ENCODE peak calls at places on chromosomes 2 and 18, in nine cellular contexts. One of them, this sample, is unnamed. For H3K4me1, the result is how much of the 10 kb centered on the place peaks cover.

GRCh38 chr2:162828545-162828944 is 10.0 kb downstream of the KCNH7 start:
- DNase-seq in body of pancreas: no peak
- DNase-seq in HCT116: no peak
- DNase-seq in heart left ventricle: no peak
- DNase-seq in breast epithelium: no peak
- DNase-seq in tibial nerve: no peak
- DNase-seq in gastrocnemius medialis: no peak
- DNase-seq in GM12878: no peak
- DNase-seq in stomach: no peak
- DNase-seq in this sample: no peak

GRCh38 chr18:32049393-32050161 is 31.0 kb downstream of the RNF125 start:
- DNase-seq in breast epithelium: no peak
- DNase-seq in stomach: peak
- DNase-seq in HCT116: no peak
- DNase-seq in heart left ventricle: peak
- DNase-seq in tibial nerve: peak
- DNase-seq in gastrocnemius medialis: peak
- DNase-seq in body of pancreas: no peak
- DNase-seq in GM12878: no peak
- DNase-seq in this sample: peak

GRCh38 chr2:15243762-15244161 is 317.4 kb downstream of the NBAS start:
- DNase-seq in GM12878: no peak
- DNase-seq in breast epithelium: no peak
- DNase-seq in heart left ventricle: no peak
- DNase-seq in tibial nerve: no peak
- DNase-seq in HCT116: no peak
- DNase-seq in body of pancreas: no peak
- DNase-seq in gastrocnemius medialis: no peak
- DNase-seq in stomach: no peak
- DNase-seq in this sample: no peak

GRCh38 chr2:214545881-214546280 is 135.0 kb downstream of the VWC2L start:
- DNase-seq in breast epithelium: no peak
- DNase-seq in body of pancreas: no peak
- DNase-seq in HCT116: no peak
- DNase-seq in GM12878: no peak
- DNase-seq in stomach: no peak
- DNase-seq in heart left ventricle: no peak
- DNase-seq in gastrocnemius medialis: no peak
- DNase-seq in tibial nerve: no peak
- DNase-seq in this sample: no peak

GRCh38 chr18:60975419-60975818 is 357.8 kb upstream of the CDH20 start:
- DNase-seq in gastrocnemius medialis: no peak
- DNase-seq in tibial nerve: no peak
- DNase-seq in GM12878: no peak
- DNase-seq in HCT116: no peak
- DNase-seq in heart left ventricle: no peak
- DNase-seq in breast epithelium: no peak
- DNase-seq in body of pancreas: no peak
- DNase-seq in stomach: no peak
- DNase-seq in this sample: no peak

GRCh38 chr2:224850081-224850480 is 133.9 kb upstream of the CCDC195 start:
- DNase-seq in HCT116: no peak
- DNase-seq in gastrocnemius medialis: no peak
- DNase-seq in stomach: no peak
- DNase-seq in tibial nerve: no peak
- DNase-seq in GM12878: no peak
- DNase-seq in breast epithelium: no peak
- DNase-seq in body of pancreas: no peak
- DNase-seq in heart left ventricle: no peak
- DNase-seq in this sample: no peak

GRCh38 chr2:109326306-109326705 is 197.3 kb downstream of the SH3RF3 start:
- DNase-seq in tibial nerve: no peak
- DNase-seq in GM12878: no peak
- DNase-seq in gastrocnemius medialis: no peak
- DNase-seq in body of pancreas: no peak
- DNase-seq in breast epithelium: no peak
- DNase-seq in heart left ventricle: no peak
- DNase-seq in HCT116: no peak
- DNase-seq in stomach: no peak
- DNase-seq in this sample: no peak

GRCh38 chr18:12333650-12334279 is 25.7 kb downstream of the TUBB6 start:
- DNase-seq in breast epithelium: no peak
- DNase-seq in tibial nerve: no peak
- DNase-seq in heart left ventricle: no peak
- DNase-seq in gastrocnemius medialis: no peak
- DNase-seq in stomach: no peak
- DNase-seq in body of pancreas: no peak
- DNase-seq in GM12878: no peak
- DNase-seq in HCT116: no peak
- DNase-seq in this sample: no peak

GRCh38 chr18:998976-999375 is 94.3 kb downstream of the ADCYAP1 start:
- DNase-seq in heart left ventricle: no peak
- DNase-seq in GM12878: no peak
- DNase-seq in breast epithelium: no peak
- DNase-seq in stomach: no peak
- DNase-seq in tibial nerve: no peak
- DNase-seq in body of pancreas: no peak
- DNase-seq in HCT116: no peak
- DNase-seq in gastrocnemius medialis: no peak
- DNase-seq in this sample: no peak

GRCh38 chr18:21167641-21168372 is 56.2 kb upstream of the ROCK1 start:
- DNase-seq in breast epithelium: no peak
- DNase-seq in HCT116: peak
- DNase-seq in stomach: peak
- DNase-seq in body of pancreas: peak
- DNase-seq in heart left ventricle: no peak
- DNase-seq in tibial nerve: no peak
- DNase-seq in GM12878: no peak
- DNase-seq in gastrocnemius medialis: no peak
- DNase-seq in this sample: no peak

GRCh38 chr2:75920721-75921551 is 210.2 kb upstream of the GCFC2 start:
- DNase-seq in stomach: no peak
- DNase-seq in HCT116: no peak
- DNase-seq in heart left ventricle: no peak
- DNase-seq in body of pancreas: no peak
- DNase-seq in tibial nerve: no peak
- DNase-seq in gastrocnemius medialis: no peak
- DNase-seq in breast epithelium: no peak
- DNase-seq in GM12878: no peak
- DNase-seq in this sample: no peak

GRCh38 chr2:102050854-102051391 is 59.2 kb downstream of the IL1R2 start:
- DNase-seq in HCT116: no peak
- DNase-seq in stomach: peak
- DNase-seq in body of pancreas: peak
- DNase-seq in tibial nerve: peak
- DNase-seq in breast epithelium: peak
- DNase-seq in heart left ventricle: peak
- DNase-seq in GM12878: no peak
- DNase-seq in gastrocnemius medialis: peak
- DNase-seq in this sample: no peak

GRCh38 chr2:156619021-156619539 is 182.9 kb downstream of the GPD2 start:
- DNase-seq in stomach: no peak
- DNase-seq in HCT116: no peak
- DNase-seq in body of pancreas: no peak
- DNase-seq in gastrocnemius medialis: no peak
- DNase-seq in heart left ventricle: no peak
- DNase-seq in tibial nerve: no peak
- DNase-seq in breast epithelium: no peak
- DNase-seq in GM12878: no peak
- DNase-seq in this sample: no peak

GRCh38 chr2:203656522-203657287 is 49.7 kb upstream of the CD28 start:
- DNase-seq in breast epithelium: peak
- DNase-seq in HCT116: no peak
- DNase-seq in body of pancreas: peak
- DNase-seq in heart left ventricle: peak
- DNase-seq in stomach: peak
- DNase-seq in GM12878: no peak
- DNase-seq in gastrocnemius medialis: peak
- DNase-seq in tibial nerve: peak
- DNase-seq in this sample: no peak

DNA sequence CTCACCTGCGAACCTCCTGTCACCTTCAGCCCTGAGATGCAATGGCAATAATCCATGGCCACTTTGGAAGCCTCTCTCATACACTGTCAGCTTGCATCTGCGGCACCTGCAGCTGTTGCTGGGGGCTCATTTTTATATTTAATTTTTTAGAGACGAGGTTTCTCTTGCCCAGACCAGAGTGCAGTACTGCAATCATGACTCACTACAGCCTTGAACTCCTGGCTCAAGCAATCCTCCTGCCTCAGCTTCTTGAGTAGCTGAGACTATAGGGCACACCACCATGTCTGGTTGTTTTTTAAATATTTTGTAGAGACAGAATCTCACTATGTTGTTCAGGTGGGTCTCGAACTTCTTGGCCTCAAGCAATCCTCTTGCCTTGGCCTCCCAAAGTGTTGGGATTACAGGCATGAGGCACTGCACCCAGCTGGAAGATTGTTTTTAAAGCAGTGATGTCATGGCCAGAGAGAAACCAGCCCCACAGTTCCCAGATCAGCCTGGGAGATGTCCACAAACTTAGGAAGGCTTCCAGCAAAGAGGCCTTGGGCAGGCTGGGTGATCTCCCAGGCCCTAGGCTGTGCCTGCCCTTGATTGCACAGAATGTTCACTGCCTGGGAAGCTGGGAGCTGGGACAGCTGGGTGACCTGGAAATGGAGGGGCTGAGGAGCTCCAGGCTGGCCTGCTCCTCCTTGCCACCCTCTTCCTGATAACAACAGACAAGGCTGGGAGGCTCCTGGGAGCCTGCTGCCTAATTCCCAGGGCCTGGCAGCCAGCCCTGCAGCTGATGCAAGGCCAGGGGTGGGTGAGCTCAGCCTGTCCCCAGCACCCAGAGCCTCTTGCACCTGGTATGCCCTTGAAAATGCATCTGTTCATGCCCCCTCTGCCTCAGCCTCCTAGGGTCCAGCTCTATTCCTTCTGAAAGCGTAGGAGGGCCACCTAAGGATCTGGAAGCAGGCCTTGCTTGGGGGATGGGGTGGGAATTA is 27.1 kb downstream of the SH2D6 start:
- DNase-seq in body of pancreas: peak
- DNase-seq in tibial nerve: no peak
- DNase-seq in HCT116: no peak
- DNase-seq in gastrocnemius medialis: no peak
- DNase-seq in breast epithelium: no peak
- DNase-seq in stomach: no peak
- DNase-seq in GM12878: no peak
- DNase-seq in heart left ventricle: no peak
- DNase-seq in this sample: no peak
- H3K4me1 ChIP-seq in body of pancreas: half or more
- H3K4me1 ChIP-seq in tibial nerve: under half
- H3K4me1 ChIP-seq in HCT116: under half
- H3K4me1 ChIP-seq in gastrocnemius medialis: under half
- H3K4me1 ChIP-seq in breast epithelium: under half
- H3K4me1 ChIP-seq in stomach: under half
- H3K4me1 ChIP-seq in GM12878: under half
- H3K4me1 ChIP-seq in heart left ventricle: under half
- H3K4me1 ChIP-seq in this sample: under half

GRCh38 chr2:44933434-44933951 is 8.0 kb upstream of the SIX3 start:
- DNase-seq in body of pancreas: no peak
- DNase-seq in tibial nerve: no peak
- DNase-seq in HCT116: no peak
- DNase-seq in heart left ventricle: no peak
- DNase-seq in gastrocnemius medialis: no peak
- DNase-seq in GM12878: no peak
- DNase-seq in stomach: no peak
- DNase-seq in breast epithelium: no peak
- DNase-seq in this sample: no peak
- H3K4me3 ChIP-seq in body of pancreas: no peak
- H3K4me3 ChIP-seq in tibial nerve: no peak
- H3K4me3 ChIP-seq in HCT116: no peak
- H3K4me3 ChIP-seq in heart left ventricle: no peak
- H3K4me3 ChIP-seq in gastrocnemius medialis: no peak
- H3K4me3 ChIP-seq in GM12878: no peak
- H3K4me3 ChIP-seq in stomach: no peak
- H3K4me3 ChIP-seq in breast epithelium: no peak
- H3K4me3 ChIP-seq in this sample: no peak

DNA sequence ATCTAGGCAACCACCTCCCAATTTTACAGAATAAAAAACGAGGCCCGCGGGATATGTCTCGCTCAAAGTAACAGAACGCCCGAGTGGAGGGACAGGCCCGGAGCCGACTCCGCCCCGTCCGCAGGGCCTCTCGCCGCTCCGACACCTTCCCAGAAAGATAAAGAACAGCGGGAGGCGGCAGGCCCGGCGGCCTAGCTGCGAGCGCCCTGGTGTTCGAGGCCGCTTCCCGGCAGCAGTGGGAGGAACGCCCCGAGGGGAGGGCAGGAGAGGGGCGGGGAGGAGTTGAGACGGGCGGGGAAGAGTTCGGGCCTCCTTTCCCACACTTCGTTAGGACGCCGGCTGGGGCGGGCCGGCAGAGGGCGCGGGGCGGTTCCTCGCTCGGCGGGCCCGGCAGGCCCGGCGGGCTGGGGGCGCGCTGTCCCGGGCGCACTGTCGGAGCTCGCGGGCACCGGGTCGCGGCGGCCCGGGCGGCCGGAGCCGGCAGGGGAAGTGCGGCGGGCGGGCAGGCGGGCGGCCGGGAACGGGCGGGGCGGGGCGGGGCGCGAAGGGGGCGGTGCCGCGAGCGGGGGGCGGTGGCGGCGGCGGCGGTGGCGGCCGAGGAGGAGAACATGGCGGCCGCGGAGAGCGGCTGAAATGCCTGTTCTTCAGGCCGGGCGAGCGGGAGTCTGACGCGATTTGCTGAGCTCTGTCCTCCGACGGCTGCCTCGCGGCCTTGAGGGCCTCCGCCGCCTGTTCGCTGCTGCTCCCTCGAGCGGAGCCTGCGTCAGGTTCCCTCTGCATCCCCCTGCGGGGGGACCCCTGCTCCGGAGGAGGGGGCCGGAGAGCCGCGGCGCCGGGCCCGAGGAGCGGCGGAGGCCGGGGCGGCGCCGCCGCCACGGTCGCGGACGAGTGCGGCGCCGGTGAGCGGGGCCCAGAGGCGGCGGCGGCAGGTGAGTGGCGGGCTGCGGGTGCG is at the start of gene NCOA1:
- DNase-seq in tibial nerve: peak
- DNase-seq in stomach: peak
- DNase-seq in body of pancreas: peak
- DNase-seq in gastrocnemius medialis: peak
- DNase-seq in GM12878: no peak
- DNase-seq in breast epithelium: peak
- DNase-seq in heart left ventricle: peak
- DNase-seq in HCT116: peak
- DNase-seq in this sample: peak
- TF ChIP-seq POLR2A in tibial nerve: peak
- TF ChIP-seq POLR2A in stomach: no peak
- TF ChIP-seq POLR2A in body of pancreas: peak
- TF ChIP-seq POLR2A in gastrocnemius medialis: peak
- TF ChIP-seq POLR2A in GM12878: peak
- TF ChIP-seq POLR2A in breast epithelium: peak
- TF ChIP-seq POLR2A in heart left ventricle: peak
- TF ChIP-seq POLR2A in HCT116: peak
- TF ChIP-seq POLR2A in this sample: no peak

DNA sequence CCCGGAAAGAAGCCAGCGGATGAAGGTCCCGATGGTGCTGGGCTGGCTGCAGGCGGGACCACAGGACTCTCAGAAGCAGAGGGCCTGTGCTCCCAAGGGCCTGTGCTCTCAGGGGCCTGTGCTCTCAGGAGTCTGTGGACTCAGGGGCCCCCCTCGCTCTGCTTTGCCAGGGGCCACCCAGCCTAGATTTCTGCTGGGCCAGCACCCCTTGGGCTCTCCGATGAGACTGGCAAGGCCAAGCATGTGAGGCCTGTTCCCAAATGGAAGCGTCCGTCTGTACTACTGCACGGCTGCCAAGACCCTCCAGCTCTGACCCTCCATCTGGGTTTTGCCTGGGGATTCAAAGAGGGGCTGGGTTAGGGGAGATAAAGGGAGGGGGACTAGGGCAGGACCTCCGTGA is 54.6 kb downstream of the SH3BP4 start:
- DNase-seq in gastrocnemius medialis: no peak
- DNase-seq in heart left ventricle: no peak
- DNase-seq in breast epithelium: no peak
- DNase-seq in HCT116: no peak
- DNase-seq in stomach: no peak
- DNase-seq in tibial nerve: no peak
- DNase-seq in GM12878: no peak
- DNase-seq in body of pancreas: no peak
- DNase-seq in this sample: no peak
- H3K4me1 ChIP-seq in gastrocnemius medialis: half or more
- H3K4me1 ChIP-seq in heart left ventricle: under half
- H3K4me1 ChIP-seq in breast epithelium: under half
- H3K4me1 ChIP-seq in HCT116: half or more
- H3K4me1 ChIP-seq in stomach: half or more
- H3K4me1 ChIP-seq in tibial nerve: under half
- H3K4me1 ChIP-seq in GM12878: under half
- H3K4me1 ChIP-seq in body of pancreas: half or more
- H3K4me1 ChIP-seq in this sample: under half